ENCODE peak calls at places on chromosomes 11 and 22, in four cellular contexts. X, G, Q and U are unnamed samples.

GRCh38 chr11:19817265-19817851 is 104.7 kb downstream of the NAV2 start:
- DNase-seq in G (no peak), Q (no peak), X (no peak), U (no peak)

GRCh38 chr11:10727259-10727851 is 23.7 kb upstream of the CTR9 start:
- DNase-seq in Q (no peak), G (no peak), X (no peak), U (no peak)

GRCh38 chr11:60130496-60130895 is 42.0 kb downstream of the MS4A2 start:
- DNase-seq in X (peak), G (peak), Q (no peak), U (peak)

GRCh38 chr11:57432714-57433163 is 5.8 kb upstream of the SLC43A3 start:
- DNase-seq in G (no peak), Q (no peak), X (peak), U (no peak)

GRCh38 chr22:32950366-32950765 is 107.8 kb downstream of the SYN3 start:
- DNase-seq in Q (no peak), G (no peak), X (no peak), U (no peak)

GRCh38 chr11:83459802-83460201 is 173.6 kb upstream of the CCDC90B start:
- DNase-seq in G (no peak), Q (no peak), X (no peak), U (no peak)

GRCh38 chr11:72631806-72632731 is 42.2 kb downstream of the PDE2A start:
- DNase-seq in Q (no peak), G (no peak), X (peak), U (no peak)

GRCh38 chr11:79902493-79902892 is 461.7 kb upstream of the TENM4 start:
- DNase-seq in X (no peak), Q (no peak), G (no peak), U (no peak)

GRCh38 chr11:93936416-93936815 is 84.7 kb upstream of the HEPHL1 start:
- DNase-seq in G (no peak), Q (no peak), X (no peak), U (no peak)

GRCh38 chr11:95115597-95115996 is 26.0 kb downstream of the ENDOD1 start:
- DNase-seq in Q (no peak), G (no peak), X (no peak), U (no peak)

DNA sequence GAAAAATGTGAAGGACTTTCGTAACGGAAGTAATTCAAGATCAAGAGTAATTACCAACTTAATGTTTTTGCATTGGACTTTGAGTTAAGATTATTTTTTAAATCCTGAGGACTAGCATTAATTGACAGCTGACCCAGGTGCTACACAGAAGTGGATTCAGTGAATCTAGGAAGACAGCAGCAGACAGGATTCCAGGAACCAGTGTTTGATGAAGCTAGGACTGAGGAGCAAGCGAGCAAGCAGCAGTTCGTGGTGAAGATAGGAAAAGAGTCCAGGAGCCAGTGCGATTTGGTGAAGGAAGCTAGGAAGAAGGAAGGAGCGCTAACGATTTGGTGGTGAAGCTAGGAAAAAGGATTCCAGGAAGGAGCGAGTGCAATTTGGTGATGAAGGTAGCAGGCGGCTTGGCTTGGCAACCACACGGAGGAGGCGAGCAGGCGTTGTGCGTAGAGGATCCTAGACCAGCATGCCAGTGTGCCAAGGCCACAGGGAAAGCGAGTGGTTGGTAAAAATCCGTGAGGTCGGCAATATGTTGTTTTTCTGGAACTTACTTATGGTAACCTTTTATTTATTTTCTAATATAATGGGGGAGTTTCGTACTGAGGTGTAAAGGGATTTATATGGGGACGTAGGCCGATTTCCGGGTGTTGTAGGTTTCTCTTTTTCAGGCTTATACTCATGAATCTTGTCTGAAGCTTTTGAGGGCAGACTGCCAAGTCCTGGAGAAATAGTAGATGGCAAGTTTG is 1.6 kb downstream of the MALAT1 start:
- DNase-seq in X (peak), Q (no peak), G (no peak), U (no peak)
- TF ChIP-seq TARDBP in X (no peak), Q (no peak), G (no peak), U (no peak)

GRCh38 chr11:8729837-8730696 is 47.5 kb downstream of the RPL27A start:
- DNase-seq in Q (no peak), G (no peak), X (peak), U (no peak)

GRCh38 chr11:8728566-8728965 is 46.0 kb downstream of the RPL27A start:
- DNase-seq in G (no peak), Q (no peak), X (no peak), U (peak)

GRCh38 chr11:8722809-8723208 is 40.2 kb downstream of the RPL27A start:
- DNase-seq in X (no peak), G (no peak), Q (no peak), U (no peak)

GRCh38 chr11:8722156-8722555 is 39.6 kb downstream of the RPL27A start:
- DNase-seq in X (peak), Q (no peak), G (peak), U (no peak)

DNA sequence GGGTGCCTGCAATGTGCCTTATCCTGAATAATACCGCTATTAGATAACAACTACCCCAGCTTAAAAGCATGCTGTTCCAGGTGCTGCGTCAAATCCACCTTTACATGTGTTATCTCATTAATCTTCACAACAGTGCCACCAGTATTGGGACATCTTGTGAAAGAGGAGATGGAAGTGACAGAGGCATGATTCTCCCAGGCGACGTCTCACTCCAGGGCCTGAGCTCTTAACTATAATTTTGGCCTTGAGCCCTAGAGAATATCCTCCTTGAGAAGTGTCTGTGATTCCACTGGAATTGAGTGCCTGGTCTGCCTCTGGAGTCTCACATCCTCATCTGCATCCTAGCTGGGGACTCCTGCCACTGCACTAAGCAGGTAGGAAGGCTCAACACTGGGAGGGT is 43.8 kb downstream of the RPL27A start:
- DNase-seq in Q (no peak), X (no peak), G (no peak), U (no peak)
- TF ChIP-seq SP1 in Q (no peak), X (no peak), G (no peak), U (no peak)

GRCh38 chr11:126992804-126993111 is 7.8 kb downstream of the KIRREL3 start:
- DNase-seq in Q (no peak), G (no peak), X (no peak), U (no peak)

GRCh38 chr11:126993599-126993998 is 7.0 kb downstream of the KIRREL3 start:
- DNase-seq in Q (no peak), G (no peak), X (no peak), U (no peak)

GRCh38 chr11:126997196-126997595 is 3.4 kb downstream of the KIRREL3 start:
- DNase-seq in G (no peak), X (no peak), Q (no peak), U (no peak)

GRCh38 chr11:126997641-126998040 is 2.9 kb downstream of the KIRREL3 start:
- DNase-seq in G (no peak), X (no peak), Q (no peak), U (no peak)

DNA sequence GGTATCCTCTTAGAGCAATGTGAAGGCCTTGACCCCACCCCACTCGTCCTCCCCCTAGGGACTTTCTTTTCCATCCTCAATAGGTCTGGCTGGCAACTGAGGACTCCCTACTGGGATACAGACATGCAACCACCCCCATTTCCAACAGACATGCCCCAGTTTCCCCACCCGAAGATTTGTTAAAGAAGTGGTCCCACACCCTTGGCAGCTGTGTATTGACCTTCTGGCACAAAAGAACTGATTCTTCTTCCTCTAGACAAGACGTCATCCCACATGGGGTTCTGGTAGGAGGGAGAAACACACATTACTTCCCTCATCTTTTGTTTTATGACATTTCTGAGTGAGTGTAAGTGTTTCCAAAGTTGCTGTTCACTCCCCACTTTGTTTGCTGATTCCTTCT is 4.6 kb downstream of the KIRREL3 start:
- DNase-seq in Q (no peak), X (no peak), G (no peak), U (no peak)
- TF ChIP-seq TARDBP in Q (no peak), X (no peak), G (no peak), U (no peak)

GRCh38 chr11:45110562-45110961 is 35.9 kb upstream of the PRDM11 start:
- DNase-seq in G (peak), X (peak), Q (no peak), U (peak)
- TF ChIP-seq SP1 in G (no peak), X (no peak), Q (no peak), U (no peak)

GRCh38 chr22:24424001-24424900 is 3.1 kb upstream of the ADORA2A start:
- DNase-seq in Q (no peak), X (peak), G (no peak), U (peak)

GRCh38 chr22:24424901-24425775 is 2.3 kb upstream of the ADORA2A start:
- DNase-seq in Q (no peak), X (no peak), G (no peak), U (no peak)

GRCh38 chr22:24421428-24421931 is 5.9 kb upstream of the ADORA2A start:
- DNase-seq in X (peak), G (peak), Q (no peak), U (peak)

GRCh38 chr22:24422078-24422665 is 5.2 kb upstream of the ADORA2A start:
- DNase-seq in G (no peak), X (no peak), Q (no peak), U (no peak)

GRCh38 chr22:24423519-24424000 is 3.8 kb upstream of the ADORA2A start:
- DNase-seq in X (peak), Q (no peak), G (no peak), U (peak)
- TF ChIP-seq TARDBP in X (no peak), Q (no peak), G (no peak), U (no peak)